ENCODE peak calls at places on chromosomes 6 and 20, in five cellular contexts. P, V, L, N and B are unnamed samples.

GRCh38 chr6:31558631-31559500 is 11.5 kb downstream of the NFKBIL1 start:
- DNase-seq in N (peak), V (peak), L (no peak), P (no peak), B (no peak)

GRCh38 chr6:40352006-40352405 is 235.2 kb downstream of the LRFN2 start:
- DNase-seq in N (no peak), V (peak), L (no peak), P (no peak), B (no peak)

GRCh38 chr6:130717657-130718056 is 109.5 kb upstream of the SMLR1 start:
- DNase-seq in L (no peak), N (no peak), P (no peak), V (no peak), B (no peak)

GRCh38 chr20:37693203-37693602 is 627 bp upstream of the CTNNBL1 start:
- DNase-seq in N (no peak), V (no peak), P (no peak), L (no peak), B (no peak)

GRCh38 chr6:144778773-144779531 is 493.8 kb downstream of the UTRN start:
- DNase-seq in L (no peak), P (no peak), N (no peak), V (no peak), B (no peak)

GRCh38 chr6:52013035-52013434 is 74.4 kb downstream of the PKHD1 start:
- DNase-seq in N (no peak), V (no peak), L (no peak), P (no peak), B (no peak)

GRCh38 chr20:21521596-21522478 is 8.0 kb upstream of the NKX2-2 start:
- DNase-seq in V (no peak), L (no peak), P (no peak), N (no peak), B (peak)

GRCh38 chr6:40397287-40398033 is 189.7 kb downstream of the LRFN2 start:
- DNase-seq in V (no peak), N (no peak), P (no peak), L (no peak), B (no peak)

GRCh38 chr6:29681811-29682210 is 859 bp upstream of the ZFP57 start:
- DNase-seq in V (no peak), L (no peak), N (no peak), P (no peak), B (no peak)

DNA sequence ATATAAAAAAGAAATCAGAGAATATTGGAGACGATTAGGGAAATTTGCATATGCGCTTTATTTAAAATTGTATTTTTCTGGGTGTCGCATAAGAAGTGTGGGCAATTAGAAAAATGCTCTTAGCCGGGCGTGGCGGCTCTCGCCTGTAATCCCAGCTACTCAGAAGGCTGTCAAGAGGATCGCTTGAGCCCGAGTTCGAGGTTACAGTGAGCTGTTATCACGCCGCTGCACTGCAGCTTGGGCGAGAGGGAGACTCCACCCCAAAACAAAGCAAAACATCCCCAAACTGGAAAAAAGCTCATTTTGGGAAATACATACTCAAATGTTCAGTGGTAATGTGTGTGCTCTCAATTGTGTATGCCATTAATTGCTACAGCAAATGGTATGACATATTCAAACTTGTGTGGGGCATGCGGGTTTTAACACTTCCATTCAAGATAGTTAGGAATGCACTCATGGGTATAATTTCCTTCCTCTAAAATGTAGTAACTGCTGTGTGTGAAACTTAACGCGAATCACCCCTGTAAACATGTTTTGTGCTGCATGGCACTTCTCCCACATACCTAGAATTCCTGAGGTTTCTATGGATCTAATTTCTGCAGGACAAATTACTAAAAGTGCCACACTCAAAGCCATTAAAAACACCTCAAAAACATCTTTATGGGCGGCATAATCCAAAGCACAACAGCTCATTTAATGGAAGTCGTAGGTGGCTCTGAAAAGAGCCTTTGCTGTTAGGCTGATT is 54.7 kb upstream of the HFE start:
- DNase-seq in V (no peak), N (peak), P (no peak), L (no peak), B (no peak)
- TF ChIP-seq SRF in V (no peak), N (no peak), P (no peak), L (no peak), B (no peak)

GRCh38 chr6:156658596-156659316 is 118.4 kb upstream of the ARID1B start:
- DNase-seq in P (no peak), V (no peak), L (no peak), N (no peak), B (no peak)
- TF ChIP-seq CTCF in P (no peak), V (no peak), L (no peak), N (no peak), B (no peak)

DNA sequence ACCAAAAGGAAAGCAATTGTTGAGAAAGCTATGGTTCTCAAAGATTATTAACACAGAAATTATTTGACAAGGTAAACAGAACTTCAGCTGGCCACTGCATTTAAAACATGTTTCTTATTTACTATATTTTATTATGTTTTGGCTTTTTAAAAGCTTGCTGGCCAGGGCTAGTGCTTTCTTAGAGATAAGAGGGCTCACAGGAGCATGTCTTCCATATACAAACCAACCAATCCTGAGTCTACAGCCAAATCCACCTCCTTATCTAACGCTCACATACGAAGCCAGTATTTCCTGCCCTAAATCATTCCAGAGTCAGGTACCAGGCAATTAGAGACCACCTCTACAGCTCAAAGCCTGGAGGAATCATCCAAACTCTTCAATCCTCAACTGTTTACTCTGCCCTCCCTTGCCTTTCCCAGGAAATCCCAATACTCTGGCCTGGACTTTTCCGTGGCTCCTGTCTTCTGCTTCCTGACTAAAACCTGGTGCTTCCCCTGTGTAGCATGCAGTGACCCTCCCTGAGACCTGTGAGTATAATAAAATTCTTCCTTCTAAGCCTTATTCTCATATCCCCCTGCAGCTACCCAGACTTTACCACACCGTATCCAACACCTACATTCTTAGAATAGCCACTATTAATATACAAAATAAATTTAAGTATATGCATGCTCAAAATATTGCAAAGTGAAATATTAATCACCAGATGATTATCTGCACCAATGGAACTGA is 33.2 kb downstream of the RANBP9 start:
- DNase-seq in P (no peak), V (peak), L (peak), N (no peak), B (no peak)
- H3K4me2 ChIP-seq in P (no peak), V (peak), L (peak), N (no peak), B (no peak)

GRCh38 chr6:3227363-3228045 is at the start of gene TUBB2B:
- DNase-seq in N (no peak), L (no peak), P (no peak), V (peak), B (peak)

GRCh38 chr6:3228791-3229565 is 1.5 kb upstream of the TUBB2B start:
- DNase-seq in N (no peak), L (no peak), V (peak), P (no peak), B (peak)

GRCh38 chr6:3229566-3230274 is 2.3 kb upstream of the TUBB2B start:
- DNase-seq in V (peak), L (no peak), P (no peak), N (no peak), B (no peak)

GRCh38 chr6:3228046-3228671 is 706 bp upstream of the TUBB2B start:
- DNase-seq in V (peak), N (no peak), P (no peak), L (no peak), B (peak)

GRCh38 chr6:3226422-3227362 is 761 bp downstream of the TUBB2B start:
- DNase-seq in L (no peak), P (no peak), N (no peak), V (peak), B (no peak)
- TF ChIP-seq SRF in L (no peak), P (no peak), N (peak), V (no peak), B (no peak)

GRCh38 chr20:4918473-4918872 is 82.8 kb downstream of the SLC23A2 start:
- DNase-seq in V (no peak), P (no peak), L (no peak), N (no peak), B (no peak)

GRCh38 chr20:4919047-4919704 is 82.1 kb downstream of the SLC23A2 start:
- DNase-seq in V (no peak), L (no peak), N (no peak), P (no peak), B (no peak)

GRCh38 chr20:4920131-4920530 is 81.2 kb downstream of the SLC23A2 start:
- DNase-seq in L (no peak), V (no peak), N (no peak), P (no peak), B (no peak)

GRCh38 chr20:4920655-4921054 is 80.7 kb downstream of the SLC23A2 start:
- DNase-seq in N (no peak), P (no peak), V (no peak), L (no peak), B (no peak)

DNA sequence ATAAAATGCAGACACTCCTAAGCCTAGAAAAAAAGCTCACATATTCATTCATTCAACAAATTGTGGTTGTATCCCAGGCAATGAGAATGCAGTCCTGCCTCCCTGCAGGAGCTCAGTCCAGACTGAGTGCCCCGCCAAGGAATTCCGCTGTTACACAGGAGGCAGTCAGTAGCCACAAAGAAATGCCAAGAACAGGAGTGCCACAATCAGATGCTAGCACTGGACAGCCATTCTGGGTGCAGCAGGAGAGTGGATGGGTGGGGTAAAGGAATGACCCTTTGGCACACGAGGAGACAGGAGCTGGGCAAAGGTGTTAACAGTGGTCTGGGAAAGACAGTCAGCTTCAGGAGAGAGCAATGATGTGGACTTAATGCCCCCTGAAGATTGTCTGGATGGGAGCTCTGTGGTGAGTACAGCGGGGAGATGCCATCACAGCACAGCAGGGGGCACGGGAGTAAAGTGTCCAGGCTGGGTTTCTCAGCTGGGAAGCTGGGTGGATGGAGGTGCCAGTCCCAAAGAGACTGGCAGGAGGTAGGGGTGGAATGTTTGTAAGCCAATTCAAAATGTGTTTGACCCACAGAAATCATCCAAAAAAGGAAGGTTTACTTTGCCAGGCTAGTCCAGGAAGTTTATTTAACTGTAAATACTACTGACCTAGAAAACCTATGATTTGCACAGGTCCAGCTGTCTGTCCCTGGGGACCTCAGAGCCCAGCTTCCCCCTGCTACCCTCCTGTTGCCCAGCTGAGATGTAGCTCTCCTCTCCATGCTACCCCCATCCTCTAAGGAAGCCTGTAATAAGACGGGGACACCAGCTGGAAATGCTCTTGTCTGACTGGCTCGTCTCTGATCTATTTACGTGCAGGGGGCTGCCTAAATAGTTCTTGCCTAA is 84.1 kb downstream of the SLC23A2 start:
- DNase-seq in L (no peak), N (no peak), V (no peak), P (no peak), B (no peak)
- TF ChIP-seq CTCF in L (no peak), N (no peak), V (no peak), P (no peak), B (no peak)

DNA sequence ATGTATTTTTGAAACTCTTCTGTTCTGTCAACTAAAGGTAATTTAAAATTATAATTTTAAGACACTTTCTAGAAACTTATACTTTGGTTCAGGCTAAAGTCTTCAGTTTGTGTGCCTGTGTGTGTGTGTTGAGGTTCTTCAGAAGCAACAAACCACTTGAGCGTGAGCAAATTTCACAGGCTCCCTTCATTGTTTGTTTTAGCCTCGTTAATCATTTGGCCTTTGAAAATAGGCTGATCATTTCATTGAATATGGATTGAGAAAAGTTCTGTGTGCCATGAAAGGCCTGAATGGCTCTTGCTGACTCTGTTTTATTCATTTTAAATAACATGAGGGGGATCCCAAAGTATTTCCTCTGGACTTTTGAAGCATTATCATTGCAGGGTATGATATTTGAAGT is 420.1 kb downstream of the CDKAL1 start:
- DNase-seq in V (no peak), L (no peak), N (no peak), P (no peak), B (no peak)
- H3K4me2 ChIP-seq in V (no peak), L (no peak), N (no peak), P (no peak), B (no peak)